ENCODE peak calls at places on chromosomes 1 and 21, in four cellular contexts. One of them, this sample, is unnamed.

GRCh38 chr1:202501281-202501680 is 152.8 kb downstream of the PPP1R12B start:
- DNase-seq in K562: no peak
- DNase-seq in endothelial cell of umbilical vein: peak; percentile 32
- DNase-seq in neural progenitor cell: peak; percentile 31
- DNase-seq in this sample: no peak

GRCh38 chr1:75310067-75310466 is 175.9 kb downstream of the LHX8 start:
- DNase-seq in neural progenitor cell: no peak
- DNase-seq in endothelial cell of umbilical vein: peak; percentile 16
- DNase-seq in K562: no peak
- DNase-seq in this sample: no peak

GRCh38 chr1:57003398-57004139 is 37.8 kb upstream of the C8B start:
- DNase-seq in endothelial cell of umbilical vein: no peak
- DNase-seq in K562: no peak
- DNase-seq in neural progenitor cell: no peak
- DNase-seq in this sample: no peak

GRCh38 chr1:228876187-228876586 is 140.9 kb downstream of the RHOU start:
- DNase-seq in neural progenitor cell: no peak
- DNase-seq in endothelial cell of umbilical vein: no peak
- DNase-seq in K562: no peak
- DNase-seq in this sample: no peak

GRCh38 chr1:20285510-20285909 is 5.2 kb upstream of the VWA5B1 start:
- DNase-seq in K562: no peak
- DNase-seq in neural progenitor cell: no peak
- DNase-seq in endothelial cell of umbilical vein: no peak
- DNase-seq in this sample: no peak

GRCh38 chr21:46079357-46080170 is 18.3 kb upstream of the COL6A2 start:
- DNase-seq in K562: no peak
- DNase-seq in neural progenitor cell: no peak
- DNase-seq in endothelial cell of umbilical vein: no peak
- DNase-seq in this sample: peak; percentile 5

GRCh38 chr1:46747683-46748288 is 28.9 kb upstream of the EFCAB14 start:
- DNase-seq in endothelial cell of umbilical vein: peak; percentile 63
- DNase-seq in neural progenitor cell: peak; percentile 83
- DNase-seq in K562: peak; percentile 64
- DNase-seq in this sample: peak; percentile 85

GRCh38 chr1:9129391-9130041 is 614 bp upstream of the GPR157 start:
- DNase-seq in K562: peak; percentile 98
- DNase-seq in endothelial cell of umbilical vein: peak; percentile 69
- DNase-seq in neural progenitor cell: peak; percentile 96
- DNase-seq in this sample: no peak

GRCh38 chr1:39980555-39981313 is 25.8 kb downstream of the MFSD2A start:
- DNase-seq in endothelial cell of umbilical vein: no peak
- DNase-seq in neural progenitor cell: no peak
- DNase-seq in K562: peak; percentile 14
- DNase-seq in this sample: peak; percentile 47

GRCh38 chr1:9004031-9004730 is 22.0 kb downstream of the SLC2A7 start:
- DNase-seq in endothelial cell of umbilical vein: no peak
- DNase-seq in neural progenitor cell: no peak
- DNase-seq in K562: no peak
- DNase-seq in this sample: no peak

GRCh38 chr1:33000427-33001026 is 35.9 kb upstream of the RNF19B start:
- DNase-seq in endothelial cell of umbilical vein: peak; percentile 29
- DNase-seq in neural progenitor cell: no peak
- DNase-seq in K562: no peak
- DNase-seq in this sample: no peak

GRCh38 chr1:192485692-192486436 is 89.7 kb upstream of the RGS1 start:
- DNase-seq in endothelial cell of umbilical vein: peak; percentile 98
- DNase-seq in K562: no peak
- DNase-seq in neural progenitor cell: no peak
- DNase-seq in this sample: no peak

GRCh38 chr1:196209983-196210382 is 398.3 kb downstream of the KCNT2 start:
- DNase-seq in neural progenitor cell: no peak
- DNase-seq in endothelial cell of umbilical vein: no peak
- DNase-seq in K562: no peak
- DNase-seq in this sample: no peak

GRCh38 chr1:177305040-177306018 is 134.6 kb downstream of the BRINP2 start:
- DNase-seq in K562: no peak
- DNase-seq in endothelial cell of umbilical vein: no peak
- DNase-seq in neural progenitor cell: no peak
- DNase-seq in this sample: peak; percentile 89

GRCh38 chr1:37676281-37677243 is 15.8 kb upstream of the CDCA8 start:
- DNase-seq in neural progenitor cell: no peak
- DNase-seq in endothelial cell of umbilical vein: no peak
- DNase-seq in K562: no peak
- DNase-seq in this sample: no peak

GRCh38 chr21:41676198-41676597 is 90.7 kb downstream of the RIPK4 start:
- DNase-seq in K562: no peak
- DNase-seq in endothelial cell of umbilical vein: no peak
- DNase-seq in neural progenitor cell: no peak
- DNase-seq in this sample: no peak

GRCh38 chr21:41680444-41681335 is 86.2 kb downstream of the RIPK4 start:
- DNase-seq in K562: no peak
- DNase-seq in neural progenitor cell: no peak
- DNase-seq in endothelial cell of umbilical vein: no peak
- DNase-seq in this sample: no peak

GRCh38 chr21:41678944-41679343 is 87.9 kb downstream of the RIPK4 start:
- DNase-seq in endothelial cell of umbilical vein: peak; percentile 83
- DNase-seq in K562: peak; percentile 95
- DNase-seq in neural progenitor cell: peak; percentile 96
- DNase-seq in this sample: peak; percentile 83

GRCh38 chr21:41677671-41678015 is 89.2 kb downstream of the RIPK4 start:
- DNase-seq in neural progenitor cell: no peak
- DNase-seq in K562: no peak
- DNase-seq in endothelial cell of umbilical vein: no peak
- DNase-seq in this sample: no peak

GRCh38 chr21:41678016-41678935 is 88.6 kb downstream of the RIPK4 start:
- DNase-seq in K562: no peak
- DNase-seq in neural progenitor cell: no peak
- DNase-seq in endothelial cell of umbilical vein: no peak
- DNase-seq in this sample: no peak
- TF ChIP-seq CTCF in K562: no peak
- TF ChIP-seq CTCF in neural progenitor cell: no peak
- TF ChIP-seq CTCF in endothelial cell of umbilical vein: no peak
- TF ChIP-seq CTCF in this sample: no peak

GRCh38 chr1:154496381-154496780 is 5.6 kb upstream of the TDRD10 start:
- DNase-seq in endothelial cell of umbilical vein: no peak
- DNase-seq in neural progenitor cell: no peak
- DNase-seq in K562: no peak
- DNase-seq in this sample: no peak

GRCh38 chr1:154493276-154493675 is 8.7 kb upstream of the TDRD10 start:
- DNase-seq in neural progenitor cell: peak; percentile 43
- DNase-seq in K562: no peak
- DNase-seq in endothelial cell of umbilical vein: peak; percentile 84
- DNase-seq in this sample: no peak

GRCh38 chr1:154497026-154497806 is 4.8 kb upstream of the TDRD10 start:
- DNase-seq in endothelial cell of umbilical vein: peak; percentile 96
- DNase-seq in neural progenitor cell: no peak
- DNase-seq in K562: peak; percentile 71
- DNase-seq in this sample: no peak

GRCh38 chr1:154492115-154492514 is 9.9 kb upstream of the TDRD10 start:
- DNase-seq in neural progenitor cell: no peak
- DNase-seq in K562: no peak
- DNase-seq in endothelial cell of umbilical vein: no peak
- DNase-seq in this sample: no peak

DNA sequence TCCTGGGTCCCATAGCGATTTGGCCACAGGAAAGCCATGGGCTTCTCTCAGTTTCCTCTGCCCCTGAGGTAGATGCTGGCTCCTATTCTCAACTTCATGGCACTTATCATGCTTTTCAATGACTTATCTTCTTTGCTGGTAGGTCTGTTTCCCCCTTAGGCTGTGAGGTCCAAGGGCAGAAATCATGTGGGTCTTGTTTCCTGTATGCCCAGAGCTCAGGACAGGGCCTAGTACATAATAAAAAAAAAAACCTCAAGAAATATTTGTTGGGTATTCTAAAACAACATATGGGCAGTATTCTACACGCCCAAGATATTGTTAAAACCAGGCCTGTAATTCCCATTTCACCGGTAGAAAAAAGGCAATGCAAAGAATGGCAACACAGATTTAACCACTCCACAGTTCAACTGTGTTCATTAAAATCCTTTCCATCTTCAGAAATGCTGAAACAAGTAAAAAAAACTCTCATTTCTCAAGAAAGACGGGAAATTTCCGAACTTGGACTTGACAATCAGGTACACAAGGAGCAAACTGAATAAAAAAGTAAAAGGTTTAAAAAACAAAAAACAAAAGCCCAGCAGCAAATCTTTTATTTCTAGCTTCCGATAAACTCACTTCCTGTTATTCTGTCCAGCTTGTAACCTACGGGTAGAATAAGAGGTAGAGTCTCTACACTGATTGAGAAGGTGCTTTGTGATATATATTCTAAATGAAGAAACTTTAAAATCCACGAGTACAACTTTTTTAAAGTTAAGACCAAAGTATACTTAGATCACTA is 6.3 kb upstream of the TDRD10 start:
- DNase-seq in endothelial cell of umbilical vein: peak; percentile 66
- DNase-seq in neural progenitor cell: no peak
- DNase-seq in K562: no peak
- DNase-seq in this sample: no peak
- H3K27ac ChIP-seq in endothelial cell of umbilical vein: peak overlapping the region; percentile 89
- H3K27ac ChIP-seq in neural progenitor cell: no peak overlapping the region
- H3K27ac ChIP-seq in K562: no peak overlapping the region
- H3K27ac ChIP-seq in this sample: no peak overlapping the region

DNA sequence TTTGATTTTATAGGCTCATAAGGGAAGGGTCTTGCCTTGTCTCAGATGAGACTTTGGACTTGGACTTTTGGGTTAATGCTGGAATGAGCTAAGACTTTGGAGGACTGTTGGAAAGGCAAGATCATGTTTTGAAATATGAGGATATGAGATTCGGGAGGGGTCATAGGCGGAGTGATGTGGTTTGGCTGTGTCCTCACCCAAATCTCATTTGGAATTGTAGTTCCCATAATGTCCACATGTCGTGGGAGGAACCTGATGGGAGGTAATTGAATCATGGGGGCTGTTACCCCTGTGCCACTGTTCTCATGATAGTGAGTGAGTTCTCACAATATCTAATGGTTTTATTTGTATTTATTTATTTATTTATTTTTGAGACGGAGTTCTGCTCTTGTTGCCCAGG is 6.9 kb upstream of the CSDE1 start:
- DNase-seq in neural progenitor cell: no peak
- DNase-seq in K562: no peak
- DNase-seq in endothelial cell of umbilical vein: no peak
- DNase-seq in this sample: no peak
- TF ChIP-seq CTCF in neural progenitor cell: peak; percentile 13
- TF ChIP-seq CTCF in K562: no peak
- TF ChIP-seq CTCF in endothelial cell of umbilical vein: no peak
- TF ChIP-seq CTCF in this sample: no peak

DNA sequence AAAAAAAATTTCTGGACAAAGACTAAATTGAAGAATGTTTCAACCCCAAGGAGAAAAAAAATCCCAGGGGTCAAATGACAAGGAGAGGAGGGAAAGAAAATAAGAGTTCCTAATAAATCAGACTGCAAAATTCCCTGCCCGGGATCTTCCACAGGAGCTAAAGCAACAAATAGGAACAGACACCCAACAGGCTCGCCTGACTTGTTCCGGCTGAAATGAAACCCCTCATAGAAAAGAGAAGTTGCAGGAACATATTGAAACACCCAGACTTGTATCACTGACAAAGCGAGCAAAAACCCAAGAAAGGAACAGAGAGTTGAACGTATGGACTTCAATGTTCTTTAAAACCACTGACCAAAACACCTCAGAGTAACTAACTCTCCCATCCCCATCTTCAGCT is 123.0 kb downstream of the TIAM1 start:
- DNase-seq in endothelial cell of umbilical vein: no peak
- DNase-seq in K562: no peak
- DNase-seq in neural progenitor cell: no peak
- DNase-seq in this sample: no peak
- H3K27ac ChIP-seq in endothelial cell of umbilical vein: no peak overlapping the region
- H3K27ac ChIP-seq in K562: no peak overlapping the region
- H3K27ac ChIP-seq in neural progenitor cell: no peak overlapping the region
- H3K27ac ChIP-seq in this sample: no peak overlapping the region

DNA sequence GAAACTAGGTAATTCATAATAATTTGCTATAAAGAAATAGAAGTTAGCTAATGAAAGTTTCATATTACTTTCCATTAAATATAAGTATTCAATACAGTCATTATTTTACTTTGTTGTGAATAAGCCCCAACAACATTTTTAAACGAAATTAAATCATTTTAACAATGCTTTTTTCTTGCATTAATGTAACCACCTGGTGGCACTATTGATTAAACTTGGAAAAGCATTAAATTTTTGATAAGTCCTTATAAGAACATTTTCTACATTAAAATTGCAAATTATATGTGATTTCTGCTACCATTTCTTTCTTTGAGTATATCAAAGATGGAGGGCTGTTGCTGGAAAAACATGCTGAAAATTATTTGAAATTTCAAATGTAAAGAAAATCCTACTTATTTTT is 918.8 kb upstream of the TMPRSS15 start:
- DNase-seq in neural progenitor cell: no peak
- DNase-seq in endothelial cell of umbilical vein: no peak
- DNase-seq in K562: no peak
- DNase-seq in this sample: no peak
- TF ChIP-seq CTCF in neural progenitor cell: peak; percentile 45
- TF ChIP-seq CTCF in endothelial cell of umbilical vein: no peak
- TF ChIP-seq CTCF in K562: no peak
- TF ChIP-seq CTCF in this sample: no peak

GRCh38 chr1:203632941-203633340 is 6.3 kb downstream of the ATP2B4 start:
- DNase-seq in endothelial cell of umbilical vein: no peak
- DNase-seq in neural progenitor cell: no peak
- DNase-seq in K562: no peak
- DNase-seq in this sample: no peak
- H3K27ac ChIP-seq in endothelial cell of umbilical vein: no peak overlapping the region
- H3K27ac ChIP-seq in neural progenitor cell: no peak overlapping the region
- H3K27ac ChIP-seq in K562: no peak overlapping the region
- H3K27ac ChIP-seq in this sample: no peak overlapping the region

This sample was measured in WERI-Rb-1.